ENCODE peak calls at places on chromosomes 1 and 21, in nine cellular contexts. One of them, this sample, is unnamed.

GRCh38 chr21:38303300-38303699 is 46.5 kb downstream of the KCNJ15 start:
- DNase-seq in COLO829: no peak
- DNase-seq in GM20000: no peak
- DNase-seq in A172: peak; percentile 94
- DNase-seq in activated naive CD4-positive, alpha-beta T cell: no peak
- DNase-seq in anterior cingulate cortex: no peak
- DNase-seq in activated CD4-positive, alpha-beta T cell treated with anti-CD3 and anti-CD28 coated beads, Interleukin-2, amount 50 U/mL, for 4 hours: no peak
- DNase-seq in mucosa of descending colon: no peak
- DNase-seq in COR-L47: no peak
- DNase-seq in this sample: no peak

GRCh38 chr1:52365091-52365745 is 787 bp downstream of the CC2D1B start:
- DNase-seq in COLO829: peak; percentile 36
- DNase-seq in activated naive CD4-positive, alpha-beta T cell: no peak
- DNase-seq in mucosa of descending colon: peak; percentile 72
- DNase-seq in COR-L47: no peak
- DNase-seq in anterior cingulate cortex: peak; percentile 17
- DNase-seq in activated CD4-positive, alpha-beta T cell treated with anti-CD3 and anti-CD28 coated beads, Interleukin-2, amount 50 U/mL, for 4 hours: no peak
- DNase-seq in GM20000: no peak
- DNase-seq in A172: peak; percentile 73
- DNase-seq in this sample: no peak

GRCh38 chr1:234564035-234565029 is 45.6 kb downstream of the IRF2BP2 start:
- DNase-seq in mucosa of descending colon: no peak
- DNase-seq in anterior cingulate cortex: no peak
- DNase-seq in A172: peak; percentile 96
- DNase-seq in activated CD4-positive, alpha-beta T cell treated with anti-CD3 and anti-CD28 coated beads, Interleukin-2, amount 50 U/mL, for 4 hours: no peak
- DNase-seq in activated naive CD4-positive, alpha-beta T cell: no peak
- DNase-seq in COLO829: no peak
- DNase-seq in COR-L47: no peak
- DNase-seq in GM20000: no peak
- DNase-seq in this sample: no peak

GRCh38 chr1:201019321-201019977 is 4.1 kb downstream of the KIF21B start:
- DNase-seq in activated naive CD4-positive, alpha-beta T cell: peak; percentile 75
- DNase-seq in A172: peak; percentile 79
- DNase-seq in mucosa of descending colon: peak; percentile 95
- DNase-seq in COR-L47: no peak
- DNase-seq in activated CD4-positive, alpha-beta T cell treated with anti-CD3 and anti-CD28 coated beads, Interleukin-2, amount 50 U/mL, for 4 hours: peak; percentile 88
- DNase-seq in COLO829: no peak
- DNase-seq in anterior cingulate cortex: no peak
- DNase-seq in GM20000: peak; percentile 93
- DNase-seq in this sample: peak; percentile 90

GRCh38 chr21:29221259-29221744 is 77.4 kb upstream of the BACH1 start:
- DNase-seq in COR-L47: no peak
- DNase-seq in mucosa of descending colon: no peak
- DNase-seq in anterior cingulate cortex: no peak
- DNase-seq in GM20000: no peak
- DNase-seq in activated naive CD4-positive, alpha-beta T cell: no peak
- DNase-seq in A172: peak; percentile 99
- DNase-seq in COLO829: no peak
- DNase-seq in activated CD4-positive, alpha-beta T cell treated with anti-CD3 and anti-CD28 coated beads, Interleukin-2, amount 50 U/mL, for 4 hours: no peak
- DNase-seq in this sample: no peak

GRCh38 chr21:36917487-36918158 is 48.8 kb downstream of the HLCS start:
- DNase-seq in GM20000: no peak
- DNase-seq in mucosa of descending colon: no peak
- DNase-seq in activated CD4-positive, alpha-beta T cell treated with anti-CD3 and anti-CD28 coated beads, Interleukin-2, amount 50 U/mL, for 4 hours: no peak
- DNase-seq in COLO829: no peak
- DNase-seq in A172: peak; percentile 44
- DNase-seq in activated naive CD4-positive, alpha-beta T cell: no peak
- DNase-seq in COR-L47: no peak
- DNase-seq in anterior cingulate cortex: no peak
- DNase-seq in this sample: no peak

GRCh38 chr1:86104606-86105532 is 51.7 kb downstream of the COL24A1 start:
- DNase-seq in A172: no peak
- DNase-seq in COLO829: no peak
- DNase-seq in anterior cingulate cortex: no peak
- DNase-seq in GM20000: no peak
- DNase-seq in mucosa of descending colon: peak; percentile 40
- DNase-seq in COR-L47: no peak
- DNase-seq in activated naive CD4-positive, alpha-beta T cell: no peak
- DNase-seq in activated CD4-positive, alpha-beta T cell treated with anti-CD3 and anti-CD28 coated beads, Interleukin-2, amount 50 U/mL, for 4 hours: no peak
- DNase-seq in this sample: no peak

GRCh38 chr1:7567376-7567775 is 203.7 kb upstream of the VAMP3 start:
- DNase-seq in COLO829: no peak
- DNase-seq in mucosa of descending colon: peak; percentile 26
- DNase-seq in A172: no peak
- DNase-seq in COR-L47: no peak
- DNase-seq in anterior cingulate cortex: no peak
- DNase-seq in activated naive CD4-positive, alpha-beta T cell: no peak
- DNase-seq in GM20000: no peak
- DNase-seq in activated CD4-positive, alpha-beta T cell treated with anti-CD3 and anti-CD28 coated beads, Interleukin-2, amount 50 U/mL, for 4 hours: no peak
- DNase-seq in this sample: no peak

GRCh38 chr1:90175490-90176157 is 180.7 kb downstream of the ZNF326 start:
- DNase-seq in COLO829: no peak
- DNase-seq in COR-L47: no peak
- DNase-seq in mucosa of descending colon: no peak
- DNase-seq in activated naive CD4-positive, alpha-beta T cell: no peak
- DNase-seq in A172: no peak
- DNase-seq in anterior cingulate cortex: no peak
- DNase-seq in GM20000: no peak
- DNase-seq in activated CD4-positive, alpha-beta T cell treated with anti-CD3 and anti-CD28 coated beads, Interleukin-2, amount 50 U/mL, for 4 hours: no peak
- DNase-seq in this sample: no peak

GRCh38 chr21:27425172-27425571 is 458.3 kb upstream of the ADAMTS5 start:
- DNase-seq in anterior cingulate cortex: no peak
- DNase-seq in COR-L47: no peak
- DNase-seq in activated naive CD4-positive, alpha-beta T cell: no peak
- DNase-seq in mucosa of descending colon: no peak
- DNase-seq in activated CD4-positive, alpha-beta T cell treated with anti-CD3 and anti-CD28 coated beads, Interleukin-2, amount 50 U/mL, for 4 hours: no peak
- DNase-seq in A172: peak; percentile 13
- DNase-seq in GM20000: no peak
- DNase-seq in COLO829: no peak
- DNase-seq in this sample: no peak

GRCh38 chr1:41493117-41493536 is 8.6 kb upstream of the EDN2 start:
- DNase-seq in activated CD4-positive, alpha-beta T cell treated with anti-CD3 and anti-CD28 coated beads, Interleukin-2, amount 50 U/mL, for 4 hours: no peak
- DNase-seq in GM20000: no peak
- DNase-seq in A172: peak; percentile 95
- DNase-seq in anterior cingulate cortex: no peak
- DNase-seq in COLO829: no peak
- DNase-seq in COR-L47: no peak
- DNase-seq in mucosa of descending colon: peak; percentile 44
- DNase-seq in activated naive CD4-positive, alpha-beta T cell: no peak
- DNase-seq in this sample: no peak

GRCh38 chr21:26806734-26807372 is 38.4 kb downstream of the ADAMTS1 start:
- DNase-seq in COLO829: no peak
- DNase-seq in activated naive CD4-positive, alpha-beta T cell: no peak
- DNase-seq in GM20000: no peak
- DNase-seq in anterior cingulate cortex: no peak
- DNase-seq in COR-L47: no peak
- DNase-seq in activated CD4-positive, alpha-beta T cell treated with anti-CD3 and anti-CD28 coated beads, Interleukin-2, amount 50 U/mL, for 4 hours: no peak
- DNase-seq in mucosa of descending colon: no peak
- DNase-seq in A172: peak; percentile 55
- DNase-seq in this sample: no peak

GRCh38 chr1:159250817-159251216 is 46.1 kb downstream of the ACKR1 start:
- DNase-seq in activated CD4-positive, alpha-beta T cell treated with anti-CD3 and anti-CD28 coated beads, Interleukin-2, amount 50 U/mL, for 4 hours: no peak
- DNase-seq in COR-L47: no peak
- DNase-seq in mucosa of descending colon: no peak
- DNase-seq in activated naive CD4-positive, alpha-beta T cell: no peak
- DNase-seq in COLO829: no peak
- DNase-seq in anterior cingulate cortex: no peak
- DNase-seq in A172: no peak
- DNase-seq in GM20000: no peak
- DNase-seq in this sample: no peak

GRCh38 chr1:93749894-93750301 is 68.3 kb upstream of the BCAR3 start:
- DNase-seq in A172: peak; percentile 25
- DNase-seq in GM20000: peak; percentile 32
- DNase-seq in COR-L47: no peak
- DNase-seq in activated naive CD4-positive, alpha-beta T cell: no peak
- DNase-seq in mucosa of descending colon: no peak
- DNase-seq in activated CD4-positive, alpha-beta T cell treated with anti-CD3 and anti-CD28 coated beads, Interleukin-2, amount 50 U/mL, for 4 hours: no peak
- DNase-seq in COLO829: no peak
- DNase-seq in anterior cingulate cortex: no peak
- DNase-seq in this sample: no peak

GRCh38 chr1:16992102-16992501 is 11.7 kb upstream of the MFAP2 start:
- DNase-seq in GM20000: no peak
- DNase-seq in COLO829: no peak
- DNase-seq in activated CD4-positive, alpha-beta T cell treated with anti-CD3 and anti-CD28 coated beads, Interleukin-2, amount 50 U/mL, for 4 hours: no peak
- DNase-seq in A172: no peak
- DNase-seq in COR-L47: no peak
- DNase-seq in anterior cingulate cortex: no peak
- DNase-seq in activated naive CD4-positive, alpha-beta T cell: no peak
- DNase-seq in mucosa of descending colon: no peak
- DNase-seq in this sample: no peak

GRCh38 chr1:202130816-202131522 is 8.3 kb downstream of the GPR37L1 start:
- DNase-seq in mucosa of descending colon: no peak
- DNase-seq in A172: no peak
- DNase-seq in anterior cingulate cortex: no peak
- DNase-seq in COR-L47: no peak
- DNase-seq in GM20000: no peak
- DNase-seq in activated naive CD4-positive, alpha-beta T cell: no peak
- DNase-seq in activated CD4-positive, alpha-beta T cell treated with anti-CD3 and anti-CD28 coated beads, Interleukin-2, amount 50 U/mL, for 4 hours: no peak
- DNase-seq in COLO829: no peak
- DNase-seq in this sample: no peak

GRCh38 chr1:46394872-46395465 is 852 bp downstream of the FAAH start:
- DNase-seq in activated naive CD4-positive, alpha-beta T cell: no peak
- DNase-seq in GM20000: no peak
- DNase-seq in anterior cingulate cortex: no peak
- DNase-seq in COLO829: no peak
- DNase-seq in A172: no peak
- DNase-seq in COR-L47: peak; percentile 4
- DNase-seq in activated CD4-positive, alpha-beta T cell treated with anti-CD3 and anti-CD28 coated beads, Interleukin-2, amount 50 U/mL, for 4 hours: no peak
- DNase-seq in mucosa of descending colon: no peak
- DNase-seq in this sample: no peak

GRCh38 chr1:38265293-38266196 is 219.0 kb upstream of the POU3F1 start:
- DNase-seq in GM20000: no peak
- DNase-seq in activated CD4-positive, alpha-beta T cell treated with anti-CD3 and anti-CD28 coated beads, Interleukin-2, amount 50 U/mL, for 4 hours: no peak
- DNase-seq in A172: no peak
- DNase-seq in COLO829: no peak
- DNase-seq in anterior cingulate cortex: no peak
- DNase-seq in mucosa of descending colon: no peak
- DNase-seq in COR-L47: no peak
- DNase-seq in activated naive CD4-positive, alpha-beta T cell: no peak
- DNase-seq in this sample: no peak

GRCh38 chr1:111605553-111605952 is 14.0 kb upstream of the RAP1A start:
- DNase-seq in activated naive CD4-positive, alpha-beta T cell: no peak
- DNase-seq in A172: peak; percentile 6
- DNase-seq in COLO829: no peak
- DNase-seq in activated CD4-positive, alpha-beta T cell treated with anti-CD3 and anti-CD28 coated beads, Interleukin-2, amount 50 U/mL, for 4 hours: no peak
- DNase-seq in anterior cingulate cortex: no peak
- DNase-seq in GM20000: no peak
- DNase-seq in COR-L47: no peak
- DNase-seq in mucosa of descending colon: peak; percentile 42
- DNase-seq in this sample: no peak

GRCh38 chr1:93979718-93980319 is 70.6 kb upstream of the GCLM start:
- DNase-seq in activated CD4-positive, alpha-beta T cell treated with anti-CD3 and anti-CD28 coated beads, Interleukin-2, amount 50 U/mL, for 4 hours: no peak
- DNase-seq in mucosa of descending colon: no peak
- DNase-seq in COLO829: no peak
- DNase-seq in COR-L47: peak; percentile 62
- DNase-seq in anterior cingulate cortex: no peak
- DNase-seq in activated naive CD4-positive, alpha-beta T cell: no peak
- DNase-seq in GM20000: no peak
- DNase-seq in A172: no peak
- DNase-seq in this sample: no peak

GRCh38 chr1:42419449-42419848 is 36.4 kb downstream of the ZMYND12 start:
- DNase-seq in COR-L47: no peak
- DNase-seq in GM20000: no peak
- DNase-seq in COLO829: no peak
- DNase-seq in mucosa of descending colon: no peak
- DNase-seq in A172: no peak
- DNase-seq in anterior cingulate cortex: no peak
- DNase-seq in activated naive CD4-positive, alpha-beta T cell: no peak
- DNase-seq in activated CD4-positive, alpha-beta T cell treated with anti-CD3 and anti-CD28 coated beads, Interleukin-2, amount 50 U/mL, for 4 hours: no peak
- DNase-seq in this sample: no peak

GRCh38 chr1:5802606-5803005 is 189.6 kb downstream of the NPHP4 start:
- DNase-seq in GM20000: no peak
- DNase-seq in COR-L47: no peak
- DNase-seq in activated naive CD4-positive, alpha-beta T cell: no peak
- DNase-seq in anterior cingulate cortex: no peak
- DNase-seq in COLO829: no peak
- DNase-seq in mucosa of descending colon: no peak
- DNase-seq in A172: no peak
- DNase-seq in activated CD4-positive, alpha-beta T cell treated with anti-CD3 and anti-CD28 coated beads, Interleukin-2, amount 50 U/mL, for 4 hours: no peak
- DNase-seq in this sample: no peak

GRCh38 chr1:193103759-193104495 is 1.3 kb downstream of the GLRX2 start:
- DNase-seq in GM20000: no peak
- DNase-seq in mucosa of descending colon: no peak
- DNase-seq in A172: peak; percentile 18
- DNase-seq in anterior cingulate cortex: no peak
- DNase-seq in COR-L47: no peak
- DNase-seq in activated CD4-positive, alpha-beta T cell treated with anti-CD3 and anti-CD28 coated beads, Interleukin-2, amount 50 U/mL, for 4 hours: no peak
- DNase-seq in COLO829: no peak
- DNase-seq in activated naive CD4-positive, alpha-beta T cell: no peak
- DNase-seq in this sample: no peak

GRCh38 chr1:225454733-225455132 is 26.9 kb upstream of the LBR start:
- DNase-seq in activated naive CD4-positive, alpha-beta T cell: no peak
- DNase-seq in GM20000: no peak
- DNase-seq in COR-L47: no peak
- DNase-seq in A172: peak; percentile 94
- DNase-seq in mucosa of descending colon: no peak
- DNase-seq in anterior cingulate cortex: no peak
- DNase-seq in activated CD4-positive, alpha-beta T cell treated with anti-CD3 and anti-CD28 coated beads, Interleukin-2, amount 50 U/mL, for 4 hours: peak; percentile 76
- DNase-seq in COLO829: peak; percentile 95
- DNase-seq in this sample: no peak

GRCh38 chr21:35416866-35417453 is 367.9 kb upstream of the RUNX1 start:
- DNase-seq in activated CD4-positive, alpha-beta T cell treated with anti-CD3 and anti-CD28 coated beads, Interleukin-2, amount 50 U/mL, for 4 hours: no peak
- DNase-seq in mucosa of descending colon: no peak
- DNase-seq in COR-L47: no peak
- DNase-seq in GM20000: no peak
- DNase-seq in anterior cingulate cortex: no peak
- DNase-seq in activated naive CD4-positive, alpha-beta T cell: no peak
- DNase-seq in COLO829: no peak
- DNase-seq in A172: no peak
- DNase-seq in this sample: no peak

GRCh38 chr21:34113842-34114241 is 40.5 kb downstream of the MRPS6 start:
- DNase-seq in COLO829: no peak
- DNase-seq in A172: no peak
- DNase-seq in activated CD4-positive, alpha-beta T cell treated with anti-CD3 and anti-CD28 coated beads, Interleukin-2, amount 50 U/mL, for 4 hours: no peak
- DNase-seq in mucosa of descending colon: no peak
- DNase-seq in activated naive CD4-positive, alpha-beta T cell: no peak
- DNase-seq in anterior cingulate cortex: no peak
- DNase-seq in COR-L47: no peak
- DNase-seq in GM20000: no peak
- DNase-seq in this sample: no peak

GRCh38 chr1:207698822-207699483 is 52.9 kb upstream of the CD46 start:
- DNase-seq in A172: peak; percentile 66
- DNase-seq in anterior cingulate cortex: peak; percentile 3
- DNase-seq in activated CD4-positive, alpha-beta T cell treated with anti-CD3 and anti-CD28 coated beads, Interleukin-2, amount 50 U/mL, for 4 hours: peak; percentile 4
- DNase-seq in activated naive CD4-positive, alpha-beta T cell: no peak
- DNase-seq in GM20000: no peak
- DNase-seq in COR-L47: peak; percentile 43
- DNase-seq in mucosa of descending colon: no peak
- DNase-seq in COLO829: peak; percentile 17
- DNase-seq in this sample: peak; percentile 8

GRCh38 chr1:219176168-219176567 is 2.5 kb downstream of the LYPLAL1 start:
- DNase-seq in activated CD4-positive, alpha-beta T cell treated with anti-CD3 and anti-CD28 coated beads, Interleukin-2, amount 50 U/mL, for 4 hours: no peak
- DNase-seq in COR-L47: no peak
- DNase-seq in activated naive CD4-positive, alpha-beta T cell: no peak
- DNase-seq in GM20000: no peak
- DNase-seq in A172: no peak
- DNase-seq in mucosa of descending colon: no peak
- DNase-seq in COLO829: no peak
- DNase-seq in anterior cingulate cortex: no peak
- DNase-seq in this sample: no peak

GRCh38 chr1:55363261-55363660 is 148.1 kb upstream of the USP24 start:
- DNase-seq in COR-L47: no peak
- DNase-seq in mucosa of descending colon: no peak
- DNase-seq in A172: peak; percentile 45
- DNase-seq in activated naive CD4-positive, alpha-beta T cell: no peak
- DNase-seq in COLO829: no peak
- DNase-seq in GM20000: no peak
- DNase-seq in anterior cingulate cortex: no peak
- DNase-seq in activated CD4-positive, alpha-beta T cell treated with anti-CD3 and anti-CD28 coated beads, Interleukin-2, amount 50 U/mL, for 4 hours: no peak
- DNase-seq in this sample: peak; percentile 6

GRCh38 chr1:216533786-216534185 is 110.5 kb upstream of the USH2A start:
- DNase-seq in GM20000: no peak
- DNase-seq in activated naive CD4-positive, alpha-beta T cell: no peak
- DNase-seq in anterior cingulate cortex: no peak
- DNase-seq in COLO829: no peak
- DNase-seq in mucosa of descending colon: no peak
- DNase-seq in activated CD4-positive, alpha-beta T cell treated with anti-CD3 and anti-CD28 coated beads, Interleukin-2, amount 50 U/mL, for 4 hours: no peak
- DNase-seq in COR-L47: no peak
- DNase-seq in A172: no peak
- DNase-seq in this sample: no peak

GRCh38 chr1:181036107-181036843 is 2.5 kb downstream of the MR1 start:
- DNase-seq in activated naive CD4-positive, alpha-beta T cell: no peak
- DNase-seq in activated CD4-positive, alpha-beta T cell treated with anti-CD3 and anti-CD28 coated beads, Interleukin-2, amount 50 U/mL, for 4 hours: no peak
- DNase-seq in mucosa of descending colon: no peak
- DNase-seq in COLO829: no peak
- DNase-seq in COR-L47: no peak
- DNase-seq in anterior cingulate cortex: no peak
- DNase-seq in GM20000: no peak
- DNase-seq in A172: no peak
- DNase-seq in this sample: no peak